ENCODE peak calls at places on chromosome 1, in eight cellular contexts. Y is fibroblast of mammary gland; P is MG63; A is psoas muscle; V is H9; L is Peyer's patch; K is pons; U is effector memory CD8-positive, alpha-beta T cell. E is an unnamed sample.

GRCh38 chr1:3465091-3465934 is 10.8 kb downstream of the ARHGEF16 start:
- DNase-seq in Y (no peak), P (no peak), A (no peak), V (no peak), L (peak), K (no peak), U (no peak), E (no peak)

GRCh38 chr1:178323067-178323466 is 173.7 kb downstream of the CLEC20A start:
- DNase-seq in Y (no peak), P (no peak), A (no peak), V (no peak), L (no peak), K (no peak), U (no peak), E (no peak)

GRCh38 chr1:25066253-25066652 is 136.2 kb upstream of the RUNX3 start:
- DNase-seq in Y (no peak), P (no peak), A (no peak), V (no peak), L (no peak), K (no peak), U (no peak), E (no peak)

GRCh38 chr1:25017436-25018109 is 87.5 kb upstream of the RUNX3 start:
- DNase-seq in Y (peak), P (no peak), A (no peak), V (peak), L (no peak), K (no peak), U (no peak), E (no peak)

GRCh38 chr1:230113605-230114241 is 46.7 kb downstream of the GALNT2 start:
- DNase-seq in Y (peak), P (peak), A (peak), V (no peak), L (no peak), K (peak), U (no peak), E (no peak)

GRCh38 chr1:107706181-107706580 is 258.8 kb downstream of the VAV3 start:
- DNase-seq in Y (no peak), P (no peak), A (no peak), V (no peak), L (no peak), K (no peak), U (no peak), E (no peak)

GRCh38 chr1:48036693-48037386 is 39.7 kb upstream of the TRABD2B start:
- DNase-seq in Y (peak), P (no peak), A (no peak), V (no peak), L (no peak), K (no peak), U (no peak), E (no peak)

GRCh38 chr1:82838066-82838465 is 1037.3 kb downstream of the ADGRL2 start:
- DNase-seq in Y (peak), P (no peak), A (no peak), V (no peak), L (no peak), K (no peak), U (no peak), E (no peak)

GRCh38 chr1:119909890-119910596 is 13.7 kb upstream of the ADAM30 start:
- DNase-seq in Y (no peak), P (no peak), A (no peak), V (no peak), L (no peak), K (no peak), U (no peak), E (no peak)

GRCh38 chr1:94296018-94296417 is 58.6 kb upstream of the ARHGAP29 start:
- DNase-seq in Y (peak), P (peak), A (no peak), V (no peak), L (no peak), K (peak), U (no peak), E (no peak)

GRCh38 chr1:36238433-36238832 is 14.2 kb downstream of the THRAP3 start:
- DNase-seq in Y (peak), P (no peak), A (no peak), V (no peak), L (no peak), K (no peak), U (no peak), E (no peak)

GRCh38 chr1:82177190-82177589 is 376.5 kb downstream of the ADGRL2 start:
- DNase-seq in Y (peak), P (no peak), A (no peak), V (no peak), L (no peak), K (no peak), U (no peak), E (no peak)

GRCh38 chr1:240602189-240602588 is 9.8 kb downstream of the GREM2 start:
- DNase-seq in Y (peak), P (no peak), A (no peak), V (no peak), L (no peak), K (no peak), U (no peak), E (no peak)

GRCh38 chr1:203450541-203451149 is 25.0 kb upstream of the PRELP start:
- DNase-seq in Y (no peak), P (no peak), A (no peak), V (peak), L (no peak), K (no peak), U (no peak), E (no peak)

GRCh38 chr1:112674440-112674985 is at the start of gene MOV10:
- DNase-seq in Y (peak), P (peak), A (peak), V (peak), L (peak), K (peak), U (peak), E (peak)

GRCh38 chr1:32746130-32746529 is 43.6 kb upstream of the SYNC start:
- DNase-seq in Y (no peak), P (no peak), A (no peak), V (no peak), L (no peak), K (no peak), U (no peak), E (no peak)

GRCh38 chr1:36613721-36614120 is 131.0 kb upstream of the CSF3R start:
- DNase-seq in Y (no peak), P (no peak), A (no peak), V (no peak), L (no peak), K (no peak), U (no peak), E (no peak)

GRCh38 chr1:54263601-54264226 is 63.7 kb downstream of the MRPL37 start:
- DNase-seq in Y (no peak), P (no peak), A (no peak), V (no peak), L (no peak), K (no peak), U (no peak), E (no peak)

GRCh38 chr1:224492015-224492414 is 57.4 kb upstream of the WDR26 start:
- DNase-seq in Y (no peak), P (no peak), A (no peak), V (no peak), L (no peak), K (no peak), U (no peak), E (no peak)

GRCh38 chr1:184633785-184634184 is 120.9 kb downstream of the EDEM3 start:
- DNase-seq in Y (no peak), P (no peak), A (no peak), V (no peak), L (no peak), K (no peak), U (no peak), E (no peak)

GRCh38 chr1:16717174-16718108 is 22.9 kb upstream of the RNU1-4 start:
- DNase-seq in Y (no peak), P (no peak), A (peak), V (peak), L (peak), K (no peak), U (no peak), E (no peak)

GRCh38 chr1:54248966-54249365 is 49.0 kb downstream of the MRPL37 start:
- DNase-seq in Y (peak), P (no peak), A (no peak), V (no peak), L (no peak), K (no peak), U (no peak), E (no peak)

GRCh38 chr1:169113613-169114119 is 7.2 kb downstream of the ATP1B1 start:
- DNase-seq in Y (peak), P (peak), A (no peak), V (peak), L (no peak), K (no peak), U (no peak), E (peak)

GRCh38 chr1:60960846-60961542 is 121.4 kb upstream of the NFIA start:
- DNase-seq in Y (no peak), P (peak), A (no peak), V (no peak), L (no peak), K (no peak), U (no peak), E (no peak)

GRCh38 chr1:224896130-224896781 is 33.2 kb upstream of the DNAH14 start:
- DNase-seq in Y (no peak), P (no peak), A (no peak), V (no peak), L (no peak), K (no peak), U (no peak), E (no peak)

GRCh38 chr1:19338323-19338762 is 26.2 kb downstream of the SLC66A1 start:
- DNase-seq in Y (no peak), P (no peak), A (no peak), V (peak), L (peak), K (no peak), U (no peak), E (no peak)

GRCh38 chr1:30715886-30716285 is 7.5 kb downstream of the MATN1 start:
- DNase-seq in Y (no peak), P (no peak), A (no peak), V (no peak), L (no peak), K (no peak), U (no peak), E (no peak)

GRCh38 chr1:23528245-23528978 is 2.6 kb downstream of the E2F2 start:
- DNase-seq in Y (peak), P (peak), A (peak), V (no peak), L (peak), K (no peak), U (peak), E (peak)